ENCODE peak calls at places on chromosomes 13 and 19, in seven cellular contexts. C, Y, H, M, B, S and T are unnamed samples.

GRCh38 chr19:40974633-40975037 is 16.4 kb upstream of the CYP2B6 start:
- DNase-seq in C (peak; percentile 35), B (peak; percentile 56), S (peak; percentile 41), M (peak; percentile 85), Y (no peak), H (no peak), T (peak; percentile 77)

GRCh38 chr19:15169541-15170285 is 31.1 kb downstream of the NOTCH3 start:
- DNase-seq in S (no peak), H (no peak), M (no peak), B (no peak), Y (no peak), C (no peak), T (no peak)

GRCh38 chr19:51552608-51552995 is 18.5 kb upstream of the ZNF175 start:
- DNase-seq in S (no peak), Y (no peak), H (no peak), B (no peak), C (no peak), M (no peak), T (no peak)

GRCh38 chr19:27729332-27729731 is 1483.6 kb downstream of the UQCRFS1 start:
- DNase-seq in M (no peak), H (no peak), S (no peak), Y (no peak), B (no peak), C (no peak), T (no peak)

GRCh38 chr19:39126593-39127187 is 1.1 kb downstream of the PAK4 start:
- DNase-seq in S (no peak), M (peak; percentile 63), H (peak; percentile 73), C (peak; percentile 43), B (no peak), Y (no peak), T (peak; percentile 82)

GRCh38 chr19:18173572-18174294 is at the start of gene IFI30:
- DNase-seq in Y (peak; percentile 82), M (peak; percentile 76), S (peak; percentile 76), H (no peak), C (no peak), B (peak; percentile 34), T (peak; percentile 97)

GRCh38 chr19:13089139-13089856 is 13.4 kb downstream of the LYL1 start:
- DNase-seq in S (no peak), H (no peak), Y (no peak), M (peak; percentile 61), C (no peak), B (no peak), T (no peak)

GRCh38 chr19:5128251-5128931 is 159.5 kb downstream of the KDM4B start:
- DNase-seq in Y (peak; percentile 78), B (no peak), M (peak; percentile 59), S (peak; percentile 67), H (peak; percentile 90), C (no peak), T (peak; percentile 81)

GRCh38 chr13:26497991-26498423 is 59.5 kb upstream of the WASF3 start:
- DNase-seq in M (no peak), B (no peak), S (no peak), Y (no peak), C (peak; percentile 33), H (no peak), T (no peak)

GRCh38 chr19:18435185-18435841 is 2.6 kb downstream of the ISYNA1 start:
- DNase-seq in S (no peak), B (no peak), M (no peak), Y (peak; percentile 56), H (no peak), C (no peak), T (no peak)

GRCh38 chr13:91326156-91326555 is 21.3 kb upstream of the MIR17HG start:
- DNase-seq in H (no peak), Y (no peak), M (no peak), S (no peak), C (no peak), B (no peak), T (no peak)

GRCh38 chr19:47465957-47466356 is 5.7 kb downstream of the SLC8A2 start:
- DNase-seq in H (no peak), C (no peak), Y (peak; percentile 32), M (no peak), S (no peak), B (no peak), T (no peak)

GRCh38 chr13:82740442-82740841 is 1141.8 kb downstream of the SLITRK1 start:
- DNase-seq in H (no peak), Y (no peak), C (no peak), B (no peak), S (no peak), M (no peak), T (no peak)

GRCh38 chr13:32045963-32046785 is 14.6 kb downstream of the FRY start:
- DNase-seq in S (no peak), Y (no peak), C (peak; percentile 17), B (no peak), M (no peak), H (no peak), T (no peak)

GRCh38 chr13:95954266-95954665 is 98.9 kb downstream of the UGGT2 start:
- DNase-seq in M (peak; percentile 3), S (no peak), B (no peak), C (no peak), Y (no peak), H (no peak), T (no peak)

GRCh38 chr19:17402982-17403855 is 2.2 kb downstream of the BST2 start:
- DNase-seq in B (peak; percentile 26), H (no peak), M (peak; percentile 93), Y (no peak), C (no peak), S (no peak), T (no peak)

GRCh38 chr19:2952953-2953481 is 8.2 kb upstream of the ZNF77 start:
- DNase-seq in M (no peak), C (peak; percentile 77), B (no peak), H (no peak), S (no peak), Y (no peak), T (peak; percentile 77)
- H3K4me3 ChIP-seq in M (no peak overlapping the region), C (peak overlapping the region; percentile 36), B (no peak overlapping the region), H (no peak overlapping the region), S (no peak overlapping the region), Y (no peak overlapping the region), T (no peak overlapping the region)

DNA sequence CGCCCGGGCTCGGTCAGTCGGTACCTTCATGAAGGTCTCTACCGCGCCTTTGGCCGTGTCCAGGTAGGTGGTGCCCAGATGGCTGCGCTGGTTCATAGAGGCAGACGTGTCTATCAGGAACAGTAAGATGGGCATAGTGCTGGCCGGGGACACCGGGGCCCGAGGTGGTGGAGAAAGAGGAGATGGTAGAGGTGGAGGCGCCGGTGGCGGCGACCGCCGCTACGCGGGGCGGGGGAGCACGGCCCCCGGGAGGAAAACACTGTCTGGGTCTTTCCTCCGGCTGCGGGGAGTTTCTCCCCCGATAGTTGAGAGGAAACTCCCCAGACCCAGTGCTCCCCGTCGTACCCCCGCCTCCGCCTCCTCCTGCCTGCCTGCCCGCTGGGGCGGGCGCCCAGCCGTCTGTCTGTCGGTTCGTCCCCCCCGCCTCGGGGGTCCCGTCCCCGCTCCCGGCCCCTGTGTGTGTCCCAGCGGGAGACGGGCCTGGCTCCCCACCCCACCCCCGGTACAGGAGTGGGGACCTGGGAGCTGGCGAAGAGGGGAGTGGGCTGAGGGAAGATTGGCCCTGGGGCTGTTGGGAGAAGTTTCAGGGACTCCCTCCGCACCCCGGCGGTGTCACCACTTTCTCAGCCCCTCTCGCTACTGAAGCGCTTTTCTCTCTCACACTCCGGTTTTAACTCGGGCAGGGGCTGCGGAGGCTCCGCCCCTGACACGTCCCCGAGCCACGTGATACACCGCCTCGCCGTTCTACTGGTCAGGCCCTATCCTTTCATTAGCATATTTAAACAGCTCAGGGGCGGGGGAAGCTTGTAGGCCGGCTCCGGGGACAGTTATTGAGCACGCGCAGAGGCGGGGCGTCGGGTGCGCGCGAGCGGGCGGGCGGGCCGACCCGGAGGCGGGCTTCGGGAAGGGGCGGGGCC is at the start of gene INTS6:
- DNase-seq in H (peak; percentile 100), S (peak; percentile 99), B (peak; percentile 99), C (peak; percentile 99), M (peak; percentile 100), Y (peak; percentile 99), T (peak; percentile 99)
- H3K4me3 ChIP-seq in H (peak within 1 kb of the TSS; percentile 97), S (peak within 1 kb of the TSS; percentile 84), B (peak within 1 kb of the TSS; percentile 91), C (peak within 1 kb of the TSS; percentile 89), M (peak within 1 kb of the TSS; percentile 99), Y (peak within 1 kb of the TSS; percentile 94), T (peak within 1 kb of the TSS; percentile 90)

GRCh38 chr13:109782823-109783411 is 3.5 kb downstream of the IRS2 start:
- DNase-seq in C (no peak), Y (no peak), B (no peak), H (no peak), S (no peak), M (no peak), T (peak; percentile 76)

GRCh38 chr13:109784590-109785140 is 1.7 kb downstream of the IRS2 start:
- DNase-seq in B (peak; percentile 24), Y (peak; percentile 89), M (peak; percentile 93), H (no peak), S (peak; percentile 79), C (peak; percentile 65), T (peak; percentile 52)

GRCh38 chr13:109785141-109785891 is 1.1 kb downstream of the IRS2 start:
- DNase-seq in B (peak; percentile 21), M (peak; percentile 66), Y (peak; percentile 73), C (peak; percentile 59), S (peak; percentile 46), H (peak; percentile 78), T (peak; percentile 61)

GRCh38 chr13:109783447-109783814 is 3.0 kb downstream of the IRS2 start:
- DNase-seq in Y (peak; percentile 54), S (no peak), B (no peak), H (peak; percentile 74), C (no peak), M (peak; percentile 30), T (peak; percentile 86)

DNA sequence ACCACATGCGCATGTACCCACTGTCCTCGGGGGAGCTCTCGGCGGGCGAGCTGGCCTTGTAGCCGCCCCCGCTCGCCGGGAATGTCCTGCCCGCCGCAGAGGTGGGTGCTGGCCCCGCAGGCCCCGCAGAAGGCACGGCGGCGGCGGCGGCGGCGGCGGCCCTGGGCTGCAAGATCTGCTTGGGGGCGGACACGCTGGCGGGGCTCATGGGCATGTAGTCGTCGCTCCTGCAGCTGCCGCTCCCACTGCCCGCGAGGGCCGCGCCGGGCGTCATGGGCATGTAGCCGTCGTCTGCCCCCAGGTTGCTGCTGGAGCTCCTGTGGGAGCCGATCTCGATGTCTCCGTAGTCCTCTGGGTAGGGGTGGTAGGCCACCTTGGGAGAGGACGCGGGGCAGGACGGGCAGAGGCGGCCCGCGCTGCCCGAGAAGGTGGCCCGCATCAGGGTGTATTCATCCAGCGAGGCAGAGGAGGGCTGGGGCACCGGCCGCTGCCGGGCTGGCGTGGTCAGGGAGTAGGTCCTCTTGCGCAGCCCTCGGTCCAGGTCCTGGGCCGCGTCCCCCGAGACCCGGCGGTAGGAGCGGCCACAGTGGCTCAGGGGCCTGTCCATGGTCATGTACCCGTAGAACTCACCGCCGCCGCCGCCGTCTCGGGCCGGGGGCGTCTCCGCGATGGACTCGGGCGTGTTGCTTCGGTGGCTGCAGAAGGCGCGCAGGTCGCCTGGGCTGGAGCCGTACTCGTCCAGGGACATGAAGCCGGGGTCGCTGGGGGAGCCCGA is 2.4 kb downstream of the IRS2 start:
- DNase-seq in C (no peak), B (peak; percentile 4), H (peak; percentile 77), S (peak; percentile 17), Y (peak; percentile 57), M (no peak), T (peak; percentile 63)
- H3K4me3 ChIP-seq in C (peak overlapping the region; percentile 81), B (no peak overlapping the region), H (peak overlapping the region; percentile 85), S (peak overlapping the region; percentile 23), Y (peak overlapping the region; percentile 65), M (peak overlapping the region; percentile 50), T (peak overlapping the region; percentile 84)

DNA sequence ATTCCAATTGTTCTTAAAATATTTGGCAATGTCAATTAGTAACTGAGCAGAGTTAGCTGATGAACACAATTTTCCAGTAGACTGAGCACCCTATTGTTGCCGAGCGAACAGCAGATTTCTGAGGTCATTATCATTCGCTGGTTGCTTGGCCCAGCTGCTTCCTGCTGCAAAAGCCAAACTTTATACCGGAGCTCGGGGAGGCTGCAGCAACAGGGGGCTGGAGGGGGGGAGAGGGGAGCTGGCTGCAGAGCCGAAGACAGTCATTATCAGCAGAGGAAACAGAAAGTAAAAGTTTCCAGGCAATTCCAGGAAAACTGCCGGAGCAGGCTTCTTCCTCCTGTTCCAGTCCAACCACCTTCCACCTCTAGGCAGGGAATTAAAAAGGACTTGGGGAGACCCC is 77.9 kb downstream of the ZNF536 start:
- DNase-seq in B (no peak), H (no peak), S (peak; percentile 48), C (no peak), Y (no peak), M (peak; percentile 71), T (no peak)
- H3K4me3 ChIP-seq in B (no peak overlapping the region), H (peak overlapping the region; percentile 59), S (peak overlapping the region; percentile 7), C (no peak overlapping the region), Y (peak overlapping the region; percentile 42), M (peak overlapping the region; percentile 23), T (no peak overlapping the region)